ENCODE peak calls at places on chromosomes 2 and 18, in ten cellular contexts. O is caudate nucleus; S is CD8-positive, alpha-beta T cell; L is tibial artery; G is upper lobe of left lung; T is RWPE1; H is neuronal stem cell; R is GM23338; F is mesendoderm; D is gastrocnemius medialis. B is an unnamed sample.

GRCh38 chr2:10883880-10884529 is 27.7 kb upstream of the KCNF1 start:
- DNase-seq in O (no peak), S (no peak), L (no peak), G (no peak), T (no peak), H (no peak), R (no peak), F (no peak), D (no peak), B (no peak)

GRCh38 chr2:42519624-42520023 is 25.8 kb upstream of the KCNG3 start:
- DNase-seq in O (no peak), S (no peak), L (no peak), G (no peak), T (no peak), H (no peak), R (no peak), F (no peak), D (no peak), B (no peak)

GRCh38 chr2:41963661-41964525 is 83.9 kb upstream of the PKDCC start:
- DNase-seq in O (no peak), S (no peak), L (peak; percentile 61), G (no peak), T (no peak), H (no peak), R (peak; percentile 63), F (peak; percentile 82), D (peak; percentile 23), B (no peak)

GRCh38 chr2:70992945-70993688 is 1.6 kb downstream of the TEX261 start:
- DNase-seq in O (no peak), S (no peak), L (no peak), G (no peak), T (no peak), H (no peak), R (no peak), F (no peak), D (no peak), B (no peak)

GRCh38 chr2:71531522-71532047 is 78.2 kb downstream of the DYSF start:
- DNase-seq in O (no peak), S (no peak), L (no peak), G (no peak), T (peak; percentile 67), H (no peak), R (no peak), F (peak; percentile 19), D (peak; percentile 6), B (no peak)

GRCh38 chr2:241033994-241034393 is 35.6 kb downstream of the SNED1 start:
- DNase-seq in O (no peak), S (no peak), L (no peak), G (no peak), T (no peak), H (no peak), R (no peak), F (no peak), D (no peak), B (peak; percentile 1)

GRCh38 chr18:24595556-24595955 is 135.1 kb downstream of the HRH4 start:
- DNase-seq in O (no peak), S (no peak), L (no peak), G (peak; percentile 43), T (no peak), H (no peak), R (no peak), F (no peak), D (no peak), B (no peak)

GRCh38 chr2:88320374-88320773 is 132.1 kb downstream of the FOXI3 start:
- DNase-seq in O (no peak), S (no peak), L (no peak), G (no peak), T (no peak), H (no peak), R (no peak), F (no peak), D (no peak), B (no peak)

GRCh38 chr18:59029663-59030421 is 109.8 kb upstream of the SEC11C start:
- DNase-seq in O (peak; percentile 73), S (no peak), L (no peak), G (no peak), T (no peak), H (no peak), R (no peak), F (no peak), D (no peak), B (no peak)

GRCh38 chr2:231429152-231429551 is 33.6 kb downstream of the B3GNT7 start:
- DNase-seq in O (no peak), S (no peak), L (no peak), G (no peak), T (no peak), H (no peak), R (peak; percentile 45), F (no peak), D (no peak), B (no peak)

GRCh38 chr2:129888896-129889295 is 90.6 kb upstream of the RAB6C start:
- DNase-seq in O (no peak), S (no peak), L (no peak), G (no peak), T (no peak), H (no peak), R (no peak), F (peak; percentile 86), D (no peak), B (no peak)

GRCh38 chr2:128686498-128686861 is 367.8 kb upstream of the HS6ST1 start:
- DNase-seq in O (no peak), S (no peak), L (no peak), G (no peak), T (no peak), H (no peak), R (no peak), F (no peak), D (no peak), B (no peak)

GRCh38 chr18:79723628-79724027 is 44.0 kb downstream of the CTDP1 start:
- DNase-seq in O (no peak), S (no peak), L (no peak), G (no peak), T (no peak), H (no peak), R (no peak), F (no peak), D (no peak), B (no peak)

GRCh38 chr18:12741351-12741750 is 38.5 kb downstream of the PSMG2 start:
- DNase-seq in O (no peak), S (no peak), L (no peak), G (no peak), T (peak; percentile 88), H (no peak), R (no peak), F (no peak), D (no peak), B (no peak)
- H3K27ac ChIP-seq in O (no peak overlapping the region), S (no peak overlapping the region), L (no peak overlapping the region), G (no peak overlapping the region), T (peak overlapping the region; percentile 78), H (no peak overlapping the region), R (no peak overlapping the region), F (no peak overlapping the region), D (no peak overlapping the region), B (no peak overlapping the region)

DNA sequence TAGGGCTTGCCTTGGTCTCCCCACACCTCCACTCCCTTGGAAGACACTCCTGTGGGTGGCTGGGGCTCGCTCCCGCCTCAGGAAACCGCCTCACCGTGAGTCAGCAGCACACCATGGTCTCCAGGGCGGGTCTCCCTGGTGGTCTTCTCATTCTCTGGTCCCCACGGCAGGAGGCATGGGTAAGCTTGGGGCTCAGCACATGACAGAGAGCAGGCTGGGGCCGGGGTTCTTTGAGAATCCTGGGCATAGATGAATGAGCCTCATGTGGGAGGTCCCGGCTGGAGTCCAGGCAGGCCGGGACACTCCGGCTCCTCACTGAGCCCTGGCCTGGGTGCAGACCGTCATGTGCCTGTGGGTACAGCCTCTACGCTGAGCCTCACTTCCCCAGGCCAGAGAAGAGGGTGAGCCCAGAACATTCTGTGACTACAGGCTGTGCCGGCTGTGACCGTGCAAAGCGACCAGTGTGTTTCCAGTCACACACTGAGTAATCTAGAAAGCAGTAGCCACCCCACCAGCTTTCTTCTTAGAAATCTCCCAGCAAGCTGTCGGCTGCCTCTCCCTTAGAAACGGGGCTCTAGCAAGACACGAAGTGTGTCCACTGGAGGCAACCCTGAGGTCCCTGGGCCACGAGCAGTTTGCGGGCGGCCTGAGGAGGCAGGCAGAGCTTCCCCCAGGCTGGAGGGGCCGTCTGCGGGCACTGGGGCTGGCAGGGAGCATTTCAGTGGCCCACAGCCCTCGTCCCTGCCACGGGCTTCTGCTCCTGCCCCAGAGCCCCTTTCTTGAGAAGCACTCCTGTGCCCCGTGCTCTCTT is 93.1 kb downstream of the RHOB start:
- DNase-seq in O (no peak), S (no peak), L (peak; percentile 53), G (peak; percentile 69), T (no peak), H (no peak), R (no peak), F (no peak), D (peak; percentile 95), B (no peak)
- H3K27ac ChIP-seq in O (no peak overlapping the region), S (no peak overlapping the region), L (no peak overlapping the region), G (no peak overlapping the region), T (peak overlapping the region; percentile 65), H (no peak overlapping the region), R (no peak overlapping the region), F (no peak overlapping the region), D (peak overlapping the region; percentile 92), B (no peak overlapping the region)

DNA sequence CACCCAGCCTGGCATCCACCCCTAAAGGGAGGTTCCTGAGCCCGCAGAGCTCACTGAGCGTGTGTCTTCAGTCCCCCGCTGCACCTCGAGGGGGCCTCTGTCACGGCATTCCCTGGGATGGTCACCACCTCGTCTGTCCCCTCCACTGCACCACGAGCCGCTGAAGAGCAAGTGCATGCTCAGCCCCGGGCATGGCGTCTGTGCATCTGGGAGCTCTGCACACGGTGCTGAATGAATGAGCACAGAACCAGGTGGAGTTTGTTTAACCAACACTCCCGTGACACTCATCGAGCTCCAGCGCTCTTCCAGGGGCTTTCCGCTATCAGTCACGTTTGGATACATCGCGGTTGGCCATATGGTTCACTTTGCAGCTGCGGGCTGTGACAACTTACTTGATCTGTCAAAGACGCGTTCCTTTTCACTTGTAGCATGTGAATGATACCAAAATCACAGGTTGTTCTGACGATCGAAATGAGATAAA is 9.2 kb downstream of the ALLC start:
- DNase-seq in O (no peak), S (no peak), L (no peak), G (no peak), T (no peak), H (no peak), R (no peak), F (no peak), D (no peak), B (no peak)
- H3K27ac ChIP-seq in O (no peak overlapping the region), S (no peak overlapping the region), L (no peak overlapping the region), G (no peak overlapping the region), T (no peak overlapping the region), H (no peak overlapping the region), R (no peak overlapping the region), F (no peak overlapping the region), D (no peak overlapping the region), B (no peak overlapping the region)

DNA sequence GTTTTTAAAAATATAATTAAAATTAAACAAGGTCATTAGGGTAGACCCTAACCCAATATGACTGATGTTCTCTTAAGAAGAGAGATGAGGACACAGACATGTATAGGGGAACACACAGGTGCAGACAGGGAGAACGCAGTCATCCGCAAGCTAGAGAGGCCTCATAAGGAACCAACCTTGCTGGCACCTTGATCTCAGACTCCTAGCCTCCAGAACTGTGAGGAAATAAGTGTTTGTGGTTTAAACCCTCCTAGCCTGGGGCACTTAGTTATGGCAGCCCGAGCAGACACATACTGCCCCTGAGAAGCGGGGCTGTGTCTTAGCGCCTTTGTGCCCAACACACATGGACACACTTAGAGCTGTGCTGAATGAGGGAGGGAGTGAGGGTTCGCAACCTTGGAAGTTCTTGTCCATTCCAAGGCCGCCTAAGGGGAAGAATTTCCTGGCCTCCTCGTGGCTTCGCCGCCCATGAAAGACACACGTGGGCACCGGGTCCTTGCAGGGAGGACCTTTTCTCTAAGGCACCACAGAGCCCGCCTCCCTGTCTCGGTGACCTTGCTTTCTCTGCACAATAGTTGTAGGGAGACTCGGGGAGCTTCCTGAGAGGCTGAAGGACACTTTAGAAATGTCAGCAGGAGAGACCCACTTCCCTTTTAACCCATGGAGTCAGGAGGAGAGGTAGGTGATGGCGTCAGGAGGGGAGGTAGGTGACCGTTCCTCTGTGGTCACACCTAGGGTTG is 224.5 kb upstream of the HDAC4 start:
- DNase-seq in O (no peak), S (no peak), L (no peak), G (no peak), T (no peak), H (no peak), R (no peak), F (no peak), D (no peak), B (no peak)
- H3K27ac ChIP-seq in O (no peak overlapping the region), S (no peak overlapping the region), L (no peak overlapping the region), G (no peak overlapping the region), T (no peak overlapping the region), H (no peak overlapping the region), R (no peak overlapping the region), F (no peak overlapping the region), D (no peak overlapping the region), B (no peak overlapping the region)

B was measured in breast epithelium.